ENCODE peak calls at places on chromosomes 13 and 19, in four cellular contexts. W, M, E and T are unnamed samples.

GRCh38 chr19:50897191-50897607 is 14.0 kb downstream of the KLK4 start:
- DNase-seq in M (no peak), E (no peak), W (no peak), T (no peak)

GRCh38 chr19:42206871-42207755 is 10.4 kb downstream of the DEDD2 start:
- DNase-seq in M (no peak), E (no peak), W (no peak), T (no peak)

GRCh38 chr19:38989066-38989605 is 13.6 kb upstream of the FBXO17 start:
- DNase-seq in E (no peak), M (no peak), W (no peak), T (no peak)

GRCh38 chr13:51626749-51627148 is 42.5 kb downstream of the WDFY2 start:
- DNase-seq in M (no peak), E (no peak), W (no peak), T (no peak)

GRCh38 chr19:2478756-2479555 is 3.0 kb downstream of the GADD45B start:
- DNase-seq in M (peak), E (no peak), W (peak), T (no peak)

GRCh38 chr13:34533941-34534340 is 408.1 kb upstream of the NBEA start:
- DNase-seq in M (no peak), E (no peak), W (no peak), T (no peak)

GRCh38 chr19:10769533-10770491 is 51.9 kb downstream of the DNM2 start:
- DNase-seq in M (no peak), W (no peak), E (peak), T (no peak)

GRCh38 chr13:113951246-113951999 is 22.5 kb downstream of the C13orf46 start:
- DNase-seq in W (no peak), E (peak), M (peak), T (peak)

GRCh38 chr13:109481046-109481445 is 305.3 kb downstream of the IRS2 start:
- DNase-seq in W (no peak), E (no peak), M (no peak), T (no peak)

GRCh38 chr13:71712988-71713653 is 153.9 kb downstream of the DACH1 start:
- DNase-seq in M (no peak), E (no peak), W (no peak), T (peak)

GRCh38 chr13:41059896-41060722 is 1.2 kb upstream of the WBP4 start:
- DNase-seq in W (peak), M (peak), E (peak), T (peak)